ENCODE peak calls at places on chromosomes 7 and 10, in seven cellular contexts. N is H1, J is mesenchymal stem cell, S is neuronal stem cell, B is IMR-90, E is mesendoderm, Q is trophoblast cell. O is an unnamed sample.

GRCh38 chr10:3805791-3806381 is 20.9 kb upstream of the KLF6 start:
- DNase-seq in N (no peak), J (peak; percentile 91), S (no peak), B (peak; percentile 77), E (peak; percentile 98), Q (peak; percentile 96), O (peak; percentile 69)

GRCh38 chr7:5613607-5614006 is 167.9 kb downstream of the RNF216 start:
- DNase-seq in N (no peak), J (no peak), S (no peak), B (no peak), E (no peak), Q (no peak), O (no peak)

GRCh38 chr7:111232249-111233084 is 141.5 kb downstream of the LRRN3 start:
- DNase-seq in N (no peak), J (peak; percentile 54), S (no peak), B (peak; percentile 75), E (peak; percentile 49), Q (peak; percentile 71), O (no peak)

GRCh38 chr7:5629941-5630340 is 151.5 kb downstream of the RNF216 start:
- DNase-seq in N (no peak), J (peak; percentile 89), S (no peak), B (peak; percentile 74), E (peak; percentile 73), Q (peak; percentile 60), O (no peak)

GRCh38 chr10:79239275-79239779 is 107.9 kb upstream of the PPIF start:
- DNase-seq in N (no peak), J (peak; percentile 79), S (peak; percentile 73), B (peak; percentile 80), E (peak; percentile 87), Q (peak; percentile 97), O (peak; percentile 64)

GRCh38 chr7:69076566-69076965 is 521.7 kb upstream of the AUTS2 start:
- DNase-seq in N (no peak), J (no peak), S (no peak), B (no peak), E (no peak), Q (no peak), O (no peak)

GRCh38 chr7:41685684-41686083 is 17.2 kb downstream of the INHBA start:
- DNase-seq in N (no peak), J (peak; percentile 38), S (no peak), B (peak; percentile 86), E (no peak), Q (no peak), O (no peak)

GRCh38 chr10:3898821-3899220 is 113.8 kb upstream of the KLF6 start:
- DNase-seq in N (no peak), J (no peak), S (no peak), B (no peak), E (no peak), Q (peak; percentile 93), O (no peak)

GRCh38 chr7:20442951-20443350 is 112.3 kb downstream of the ITGB8 start:
- DNase-seq in N (no peak), J (no peak), S (no peak), B (no peak), E (no peak), Q (no peak), O (no peak)

GRCh38 chr10:102675887-102676616 is 31.8 kb downstream of the TRIM8 start:
- DNase-seq in N (no peak), J (peak; percentile 98), S (peak; percentile 40), B (peak; percentile 98), E (no peak), Q (peak; percentile 32), O (no peak)

GRCh38 chr10:62594093-62594520 is 210.4 kb upstream of the ADO start:
- DNase-seq in N (peak; percentile 43), J (peak; percentile 61), S (peak; percentile 52), B (peak; percentile 56), E (peak; percentile 74), Q (peak; percentile 73), O (peak; percentile 72)

GRCh38 chr7:102279537-102280400 is 6.9 kb upstream of the SH2B2 start:
- DNase-seq in N (peak; percentile 31), J (peak; percentile 76), S (peak; percentile 78), B (peak; percentile 55), E (peak; percentile 81), Q (peak; percentile 63), O (peak; percentile 84)

GRCh38 chr7:73992104-73992562 is 35.8 kb upstream of the ELN start:
- DNase-seq in N (no peak), J (peak; percentile 72), S (no peak), B (peak; percentile 78), E (no peak), Q (peak; percentile 70), O (no peak)

GRCh38 chr10:22491480-22491879 is 146.2 kb downstream of the SPAG6 start:
- DNase-seq in N (no peak), J (no peak), S (no peak), B (no peak), E (no peak), Q (no peak), O (no peak)

GRCh38 chr7:91383875-91384274 is 119.6 kb downstream of the FZD1 start:
- DNase-seq in N (no peak), J (no peak), S (no peak), B (no peak), E (no peak), Q (no peak), O (no peak)
- H3K4ac ChIP-seq in N (no peak overlapping the region), J (no peak overlapping the region), S (no peak overlapping the region), B (peak overlapping the region; percentile 39), E (no peak overlapping the region), Q (no peak overlapping the region), O (no peak overlapping the region)

DNA sequence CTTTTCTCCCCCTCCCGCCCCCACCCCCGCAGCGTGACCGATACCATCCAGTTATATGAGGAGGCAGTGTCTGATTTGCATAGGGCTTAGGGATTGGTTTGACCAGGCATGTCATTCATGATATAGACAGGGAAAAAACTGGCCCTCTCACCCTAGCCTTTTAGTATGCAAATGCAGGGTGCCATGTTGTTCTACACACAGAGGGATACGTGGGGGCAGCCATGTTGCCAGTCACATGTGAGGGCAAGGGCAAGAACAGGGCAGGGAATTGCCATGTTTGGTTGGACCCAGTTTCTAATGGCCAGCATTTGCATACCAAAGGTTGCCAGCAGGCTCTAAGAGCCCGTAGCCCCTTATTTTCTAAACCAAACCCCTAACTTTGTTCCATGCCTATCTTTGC is 552.1 kb downstream of the SORCS1 start:
- DNase-seq in N (no peak), J (no peak), S (no peak), B (no peak), E (no peak), Q (no peak), O (no peak)
- H2AK5ac ChIP-seq in N (no peak overlapping the region), J (no peak overlapping the region), S (no peak overlapping the region), B (no peak overlapping the region), E (no peak overlapping the region), Q (no peak overlapping the region), O (no peak overlapping the region)

DNA sequence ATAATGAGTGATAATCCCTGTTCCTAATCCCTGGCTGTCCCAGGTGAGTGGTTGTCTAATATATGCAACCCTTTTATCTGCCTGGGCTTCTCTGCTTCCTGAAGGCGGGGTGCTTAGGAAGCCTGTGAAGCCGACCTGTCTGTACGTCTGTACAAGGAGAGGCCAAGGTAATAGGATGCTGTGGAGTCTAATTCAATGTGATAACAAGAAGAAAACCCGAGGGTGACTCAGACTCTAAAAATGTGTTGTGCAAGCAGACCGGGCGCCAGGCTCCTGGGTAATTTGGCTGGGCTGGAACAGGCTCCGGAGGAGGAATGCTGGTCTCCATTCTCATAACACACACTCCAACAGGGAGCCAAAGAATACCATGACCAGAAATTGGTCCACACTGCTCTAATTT is 43.6 kb downstream of the THNSL1 start:
- DNase-seq in N (no peak), J (peak; percentile 22), S (no peak), B (peak; percentile 75), E (peak; percentile 53), Q (peak; percentile 99), O (no peak)
- H3K4ac ChIP-seq in N (no peak overlapping the region), J (no peak overlapping the region), S (no peak overlapping the region), B (no peak overlapping the region), E (no peak overlapping the region), Q (no peak overlapping the region), O (no peak overlapping the region)

GRCh38 chr10:78181381-78182055 is 147.9 kb downstream of the RPS24 start:
- DNase-seq in N (no peak), J (no peak), S (no peak), B (no peak), E (no peak), Q (no peak), O (no peak)
- H2AK5ac ChIP-seq in N (no peak overlapping the region), J (no peak overlapping the region), S (peak overlapping the region; percentile 36), B (no peak overlapping the region), E (no peak overlapping the region), Q (no peak overlapping the region), O (no peak overlapping the region)

GRCh38 chr10:42888504-42889095 is 106.0 kb downstream of the BMS1 start:
- DNase-seq in N (no peak), J (no peak), S (no peak), B (no peak), E (no peak), Q (peak; percentile 4), O (no peak)
- H3K4ac ChIP-seq in N (no peak overlapping the region), J (no peak overlapping the region), S (no peak overlapping the region), B (no peak overlapping the region), E (no peak overlapping the region), Q (no peak overlapping the region), O (no peak overlapping the region)

GRCh38 chr7:103934508-103934907 is 55.0 kb downstream of the RELN start:
- DNase-seq in N (no peak), J (no peak), S (no peak), B (no peak), E (no peak), Q (no peak), O (no peak)
- H2AK5ac ChIP-seq in N (no peak overlapping the region), J (no peak overlapping the region), S (no peak overlapping the region), B (no peak overlapping the region), E (no peak overlapping the region), Q (no peak overlapping the region), O (no peak overlapping the region)

GRCh38 chr10:8060010-8060703 is 5.7 kb downstream of the GATA3 start:
- DNase-seq in N (no peak), J (peak; percentile 90), S (peak; percentile 69), B (peak; percentile 25), E (no peak), Q (no peak), O (peak; percentile 33)
- H3K4ac ChIP-seq in N (no peak overlapping the region), J (no peak overlapping the region), S (no peak overlapping the region), B (no peak overlapping the region), E (peak overlapping the region; percentile 20), Q (peak overlapping the region; percentile 53), O (no peak overlapping the region)

GRCh38 chr7:17830206-17830605 is 110.1 kb downstream of the SNX13 start:
- DNase-seq in N (no peak), J (peak; percentile 42), S (no peak), B (no peak), E (no peak), Q (peak; percentile 29), O (no peak)

GRCh38 chr7:17829001-17829400 is 111.3 kb downstream of the SNX13 start:
- DNase-seq in N (no peak), J (no peak), S (no peak), B (no peak), E (no peak), Q (peak; percentile 73), O (no peak)

GRCh38 chr7:17832242-17832641 is 108.1 kb downstream of the SNX13 start:
- DNase-seq in N (no peak), J (no peak), S (no peak), B (no peak), E (no peak), Q (no peak), O (no peak)

GRCh38 chr7:17832820-17833219 is 107.5 kb downstream of the SNX13 start:
- DNase-seq in N (no peak), J (no peak), S (no peak), B (no peak), E (no peak), Q (no peak), O (no peak)
- H2AK5ac ChIP-seq in N (no peak overlapping the region), J (no peak overlapping the region), S (no peak overlapping the region), B (no peak overlapping the region), E (no peak overlapping the region), Q (no peak overlapping the region), O (no peak overlapping the region)